ENCODE peak calls at places on chromosomes 4 and X, in seven cellular contexts. One of them, this sample, is unnamed.

GRCh38 chr4:142845293-142846070 is 619 bp downstream of the INPP4B start:
- DNase-seq in IMR-90: no peak
- DNase-seq in fibroblast of lung: peak
- DNase-seq in astrocyte: no peak
- DNase-seq in SK-N-SH: peak
- DNase-seq in GM23248: peak
- DNase-seq in kidney: peak
- DNase-seq in this sample: peak

GRCh38 chr4:109957227-109957626 is 44.5 kb downstream of the EGF start:
- DNase-seq in fibroblast of lung: no peak
- DNase-seq in astrocyte: no peak
- DNase-seq in IMR-90: no peak
- DNase-seq in GM23248: no peak
- DNase-seq in SK-N-SH: no peak
- DNase-seq in kidney: no peak
- DNase-seq in this sample: no peak

GRCh38 chr4:10040049-10040892 is 19.0 kb upstream of the SLC2A9 start:
- DNase-seq in GM23248: no peak
- DNase-seq in astrocyte: no peak
- DNase-seq in IMR-90: no peak
- DNase-seq in kidney: no peak
- DNase-seq in fibroblast of lung: no peak
- DNase-seq in SK-N-SH: no peak
- DNase-seq in this sample: no peak

GRCh38 chrX:63350551-63350950 is 581 bp downstream of the SPIN4 start:
- DNase-seq in kidney: peak
- DNase-seq in astrocyte: peak
- DNase-seq in SK-N-SH: peak
- DNase-seq in fibroblast of lung: peak
- DNase-seq in GM23248: peak
- DNase-seq in IMR-90: no peak
- DNase-seq in this sample: peak

GRCh38 chrX:49187526-49187925 is 1.4 kb upstream of the PRICKLE3 start:
- DNase-seq in IMR-90: no peak
- DNase-seq in fibroblast of lung: no peak
- DNase-seq in kidney: no peak
- DNase-seq in astrocyte: no peak
- DNase-seq in GM23248: no peak
- DNase-seq in SK-N-SH: no peak
- DNase-seq in this sample: no peak

GRCh38 chrX:13899607-13900006 is 82.7 kb upstream of the GPM6B start:
- DNase-seq in kidney: no peak
- DNase-seq in fibroblast of lung: peak
- DNase-seq in IMR-90: peak
- DNase-seq in SK-N-SH: no peak
- DNase-seq in GM23248: peak
- DNase-seq in astrocyte: peak
- DNase-seq in this sample: peak

GRCh38 chr4:16727218-16727617 is 171.2 kb downstream of the LDB2 start:
- DNase-seq in kidney: no peak
- DNase-seq in SK-N-SH: no peak
- DNase-seq in astrocyte: no peak
- DNase-seq in GM23248: no peak
- DNase-seq in fibroblast of lung: no peak
- DNase-seq in IMR-90: no peak
- DNase-seq in this sample: no peak

GRCh38 chrX:29947225-29947624 is 268.1 kb upstream of the MAGEB2 start:
- DNase-seq in astrocyte: no peak
- DNase-seq in IMR-90: no peak
- DNase-seq in fibroblast of lung: no peak
- DNase-seq in GM23248: peak
- DNase-seq in SK-N-SH: no peak
- DNase-seq in kidney: no peak
- DNase-seq in this sample: peak

GRCh38 chrX:118240359-118240758 is 105.5 kb upstream of the WDR44 start:
- DNase-seq in SK-N-SH: no peak
- DNase-seq in fibroblast of lung: no peak
- DNase-seq in IMR-90: no peak
- DNase-seq in astrocyte: no peak
- DNase-seq in GM23248: no peak
- DNase-seq in kidney: no peak
- DNase-seq in this sample: peak

GRCh38 chr4:123866796-123867195 is 470.2 kb downstream of the SPRY1 start:
- DNase-seq in GM23248: no peak
- DNase-seq in IMR-90: peak
- DNase-seq in astrocyte: peak
- DNase-seq in fibroblast of lung: peak
- DNase-seq in SK-N-SH: no peak
- DNase-seq in kidney: no peak
- DNase-seq in this sample: no peak

GRCh38 chr4:5891563-5892320 is 1.1 kb downstream of the CRMP1 start:
- DNase-seq in SK-N-SH: peak
- DNase-seq in GM23248: no peak
- DNase-seq in IMR-90: no peak
- DNase-seq in fibroblast of lung: no peak
- DNase-seq in kidney: no peak
- DNase-seq in astrocyte: no peak
- DNase-seq in this sample: no peak

GRCh38 chr4:184427687-184428086 is 46.7 kb downstream of the IRF2 start:
- DNase-seq in IMR-90: no peak
- DNase-seq in fibroblast of lung: peak
- DNase-seq in SK-N-SH: no peak
- DNase-seq in kidney: no peak
- DNase-seq in astrocyte: no peak
- DNase-seq in GM23248: no peak
- DNase-seq in this sample: peak

DNA sequence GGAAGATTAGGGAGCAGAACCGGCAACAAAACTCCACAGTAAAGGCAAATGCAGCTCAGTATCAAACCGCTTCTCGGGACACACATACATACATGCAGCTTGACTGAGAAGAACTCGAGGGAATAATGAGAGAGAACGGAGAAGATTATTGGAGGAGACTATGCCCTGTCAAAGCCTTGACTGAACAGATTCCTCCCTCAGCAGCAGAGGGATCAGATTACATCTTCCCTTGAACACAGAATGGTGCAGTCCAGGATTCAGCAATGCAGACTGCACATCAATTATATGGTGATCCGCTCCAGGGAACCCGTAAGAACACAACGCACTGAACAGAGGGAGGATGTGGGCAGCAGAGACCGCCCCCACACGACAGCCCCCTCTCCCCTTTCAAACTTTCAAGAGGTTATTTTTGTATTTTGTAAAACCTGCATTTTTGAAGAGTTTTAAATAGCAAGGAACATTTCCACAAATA is 183.2 kb downstream of the FBXW7 start:
- DNase-seq in IMR-90: peak
- DNase-seq in GM23248: peak
- DNase-seq in astrocyte: peak
- DNase-seq in SK-N-SH: peak
- DNase-seq in kidney: peak
- DNase-seq in fibroblast of lung: peak
- DNase-seq in this sample: peak
- H3K9ac ChIP-seq in IMR-90: peak
- H3K9ac ChIP-seq in GM23248: peak
- H3K9ac ChIP-seq in astrocyte: peak
- H3K9ac ChIP-seq in SK-N-SH: peak
- H3K9ac ChIP-seq in kidney: peak
- H3K9ac ChIP-seq in fibroblast of lung: peak
- H3K9ac ChIP-seq in this sample: peak

GRCh38 chr4:159503243-159503642 is 400.4 kb downstream of the RAPGEF2 start:
- DNase-seq in kidney: no peak
- DNase-seq in astrocyte: peak
- DNase-seq in fibroblast of lung: peak
- DNase-seq in IMR-90: no peak
- DNase-seq in GM23248: no peak
- DNase-seq in SK-N-SH: no peak
- DNase-seq in this sample: no peak
- H3K9ac ChIP-seq in kidney: no peak
- H3K9ac ChIP-seq in astrocyte: no peak
- H3K9ac ChIP-seq in fibroblast of lung: no peak
- H3K9ac ChIP-seq in IMR-90: no peak
- H3K9ac ChIP-seq in GM23248: no peak
- H3K9ac ChIP-seq in SK-N-SH: no peak
- H3K9ac ChIP-seq in this sample: no peak

DNA sequence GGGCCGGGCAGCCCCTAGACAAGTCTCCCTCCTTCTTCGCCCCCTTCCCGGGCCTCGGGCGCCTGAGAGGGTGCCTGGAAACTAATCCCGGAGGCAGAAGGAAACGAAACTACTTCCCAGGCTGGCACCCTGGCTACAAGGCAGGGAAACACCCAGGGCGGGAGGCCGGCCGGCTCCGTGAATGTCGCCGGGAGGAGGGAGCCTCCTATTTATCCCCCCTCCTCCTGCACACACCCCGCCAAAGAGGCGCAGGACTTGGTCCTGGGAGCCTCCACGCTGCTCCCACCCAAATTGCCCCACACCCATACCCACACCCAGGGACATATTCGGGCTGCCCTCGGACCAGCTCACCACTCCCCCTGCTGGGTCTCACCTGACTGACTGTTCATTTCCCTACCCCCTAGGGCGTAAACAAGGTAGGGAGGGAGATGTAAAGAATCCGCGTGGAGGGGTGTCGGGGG is at the start of gene BTC:
- DNase-seq in fibroblast of lung: peak
- DNase-seq in astrocyte: no peak
- DNase-seq in kidney: peak
- DNase-seq in SK-N-SH: peak
- DNase-seq in GM23248: peak
- DNase-seq in IMR-90: no peak
- DNase-seq in this sample: peak
- H3K9ac ChIP-seq in fibroblast of lung: peak
- H3K9ac ChIP-seq in astrocyte: peak
- H3K9ac ChIP-seq in kidney: peak
- H3K9ac ChIP-seq in SK-N-SH: no peak
- H3K9ac ChIP-seq in GM23248: peak
- H3K9ac ChIP-seq in IMR-90: no peak
- H3K9ac ChIP-seq in this sample: peak

GRCh38 chr4:131026771-131027170 is 1930.8 kb downstream of the C4orf33 start:
- DNase-seq in IMR-90: no peak
- DNase-seq in astrocyte: no peak
- DNase-seq in kidney: no peak
- DNase-seq in GM23248: no peak
- DNase-seq in SK-N-SH: no peak
- DNase-seq in fibroblast of lung: no peak
- DNase-seq in this sample: no peak
- H3K9ac ChIP-seq in IMR-90: no peak
- H3K9ac ChIP-seq in astrocyte: no peak
- H3K9ac ChIP-seq in kidney: no peak
- H3K9ac ChIP-seq in GM23248: no peak
- H3K9ac ChIP-seq in SK-N-SH: no peak
- H3K9ac ChIP-seq in fibroblast of lung: no peak
- H3K9ac ChIP-seq in this sample: no peak

DNA sequence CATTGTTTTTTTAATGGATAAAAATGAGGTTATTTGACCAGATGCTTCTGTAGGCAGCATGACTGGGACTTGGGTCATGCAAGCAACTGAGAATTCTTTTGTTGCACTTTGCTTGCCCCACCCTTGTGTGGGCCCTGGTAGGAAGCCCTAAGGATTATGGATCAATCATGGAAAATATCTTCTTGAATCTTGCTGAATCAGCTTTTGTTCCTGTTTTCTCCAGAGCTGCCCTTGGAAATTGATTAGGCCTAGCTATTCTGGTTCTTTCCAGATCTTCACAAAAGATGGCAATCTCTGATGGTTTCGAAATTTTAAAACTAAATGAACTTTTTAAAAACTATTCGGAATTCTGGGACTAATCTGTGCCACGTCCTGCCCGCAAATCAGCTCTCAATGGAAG is 58.6 kb downstream of the PRRG1 start:
- DNase-seq in SK-N-SH: no peak
- DNase-seq in kidney: no peak
- DNase-seq in GM23248: no peak
- DNase-seq in astrocyte: no peak
- DNase-seq in fibroblast of lung: no peak
- DNase-seq in IMR-90: no peak
- DNase-seq in this sample: peak
- H3K9ac ChIP-seq in SK-N-SH: no peak
- H3K9ac ChIP-seq in kidney: no peak
- H3K9ac ChIP-seq in GM23248: no peak
- H3K9ac ChIP-seq in astrocyte: no peak
- H3K9ac ChIP-seq in fibroblast of lung: no peak
- H3K9ac ChIP-seq in IMR-90: no peak
- H3K9ac ChIP-seq in this sample: no peak

DNA sequence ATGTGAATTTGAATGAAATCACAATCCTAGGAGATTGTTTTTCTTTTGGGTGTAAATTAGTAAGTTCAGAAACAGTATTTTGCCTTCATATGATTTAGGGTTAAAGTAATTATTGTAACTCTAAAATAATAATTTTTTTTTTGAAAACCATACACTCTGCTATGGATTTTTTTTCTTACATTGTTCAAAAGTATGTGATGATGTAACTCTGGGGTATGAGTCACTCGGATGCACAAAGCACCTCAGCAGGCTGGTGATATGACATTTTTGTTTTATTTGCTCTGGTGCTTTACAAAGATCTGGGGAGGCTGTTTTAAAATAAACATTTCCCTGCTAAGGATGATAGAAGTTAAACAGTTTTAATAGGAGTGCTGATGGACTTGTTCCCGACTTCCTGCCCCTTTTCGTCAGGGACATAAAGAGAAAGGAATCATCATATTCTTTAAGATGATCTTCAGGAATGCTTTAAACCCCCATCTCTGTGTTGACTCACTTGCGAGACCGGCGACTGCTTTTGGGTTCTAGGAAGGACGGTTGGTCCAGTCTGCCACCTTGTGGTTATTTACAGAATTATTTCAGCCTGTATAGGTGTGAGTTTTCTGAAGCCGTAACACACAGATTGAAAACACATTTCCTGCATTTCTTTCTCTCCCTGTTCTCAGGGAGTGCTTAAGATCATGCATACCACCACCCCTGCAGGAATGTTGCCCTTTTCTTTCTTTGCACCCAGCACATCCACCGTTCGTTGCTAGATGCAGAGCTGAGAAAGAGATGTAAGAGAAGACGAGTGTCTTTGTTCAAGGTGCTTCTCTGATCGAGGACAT is 72.5 kb downstream of the RAPGEF2 start:
- DNase-seq in IMR-90: peak
- DNase-seq in GM23248: peak
- DNase-seq in astrocyte: peak
- DNase-seq in kidney: no peak
- DNase-seq in SK-N-SH: peak
- DNase-seq in fibroblast of lung: peak
- DNase-seq in this sample: peak
- H3K9ac ChIP-seq in IMR-90: peak
- H3K9ac ChIP-seq in GM23248: peak
- H3K9ac ChIP-seq in astrocyte: peak
- H3K9ac ChIP-seq in kidney: peak
- H3K9ac ChIP-seq in SK-N-SH: peak
- H3K9ac ChIP-seq in fibroblast of lung: no peak
- H3K9ac ChIP-seq in this sample: peak

DNA sequence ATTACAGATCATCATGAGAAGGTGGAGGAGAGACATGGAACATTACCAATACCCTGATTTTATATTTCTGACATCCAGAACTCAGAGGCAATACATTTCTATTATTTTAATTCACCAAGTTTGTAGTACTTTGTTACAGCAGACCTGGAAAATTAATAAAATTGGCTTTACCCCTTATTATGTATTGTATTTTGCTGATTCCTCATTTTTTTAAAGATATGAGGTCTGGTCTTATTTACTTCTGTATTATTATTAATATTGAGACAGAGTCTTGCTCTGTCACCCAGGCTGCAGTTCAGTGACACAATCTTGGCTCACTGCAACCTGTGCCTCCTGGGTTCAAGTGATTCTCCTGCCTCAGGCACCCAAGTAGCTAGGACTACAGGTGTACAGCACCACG is 357.3 kb upstream of the TECRL start:
- DNase-seq in GM23248: no peak
- DNase-seq in IMR-90: no peak
- DNase-seq in astrocyte: no peak
- DNase-seq in fibroblast of lung: no peak
- DNase-seq in SK-N-SH: no peak
- DNase-seq in kidney: no peak
- DNase-seq in this sample: no peak
- H3K9ac ChIP-seq in GM23248: no peak
- H3K9ac ChIP-seq in IMR-90: no peak
- H3K9ac ChIP-seq in astrocyte: no peak
- H3K9ac ChIP-seq in fibroblast of lung: no peak
- H3K9ac ChIP-seq in SK-N-SH: no peak
- H3K9ac ChIP-seq in kidney: no peak
- H3K9ac ChIP-seq in this sample: no peak

This sample was measured in adipocyte.